ENCODE peak calls at places on chromosome 9, in five cellular contexts. One of them, this sample, is unnamed.

GRCh38 chr9:16442622-16443021 is 427.8 kb downstream of the BNC2 start:
- DNase-seq in type B pancreatic cell: no peak
- DNase-seq in activated CD8-positive, alpha-beta memory T cell treated with anti-CD3 and anti-CD28 coated beads for 48 hours: no peak
- DNase-seq in bronchial epithelial cell: peak; percentile 63
- DNase-seq in T-helper 2 cell: no peak
- DNase-seq in this sample: peak; percentile 83

GRCh38 chr9:115211413-115212204 is 93.7 kb upstream of the TNC start:
- DNase-seq in type B pancreatic cell: no peak
- DNase-seq in activated CD8-positive, alpha-beta memory T cell treated with anti-CD3 and anti-CD28 coated beads for 48 hours: no peak
- DNase-seq in bronchial epithelial cell: peak; percentile 50
- DNase-seq in T-helper 2 cell: no peak
- DNase-seq in this sample: no peak

GRCh38 chr9:91197232-91198181 is 164.2 kb downstream of the AUH start:
- DNase-seq in type B pancreatic cell: no peak
- DNase-seq in activated CD8-positive, alpha-beta memory T cell treated with anti-CD3 and anti-CD28 coated beads for 48 hours: no peak
- DNase-seq in bronchial epithelial cell: peak; percentile 96
- DNase-seq in T-helper 2 cell: no peak
- DNase-seq in this sample: peak; percentile 98

GRCh38 chr9:115104908-115105307 is 13.0 kb downstream of the TNC start:
- DNase-seq in type B pancreatic cell: no peak
- DNase-seq in activated CD8-positive, alpha-beta memory T cell treated with anti-CD3 and anti-CD28 coated beads for 48 hours: no peak
- DNase-seq in bronchial epithelial cell: peak; percentile 75
- DNase-seq in T-helper 2 cell: no peak
- DNase-seq in this sample: peak; percentile 26

GRCh38 chr9:97852399-97853055 is 499 bp upstream of the FOXE1 start:
- DNase-seq in type B pancreatic cell: no peak
- DNase-seq in activated CD8-positive, alpha-beta memory T cell treated with anti-CD3 and anti-CD28 coated beads for 48 hours: no peak
- DNase-seq in bronchial epithelial cell: no peak
- DNase-seq in T-helper 2 cell: no peak
- DNase-seq in this sample: no peak

GRCh38 chr9:106482733-106483132 is 380.2 kb upstream of the ZNF462 start:
- DNase-seq in type B pancreatic cell: no peak
- DNase-seq in activated CD8-positive, alpha-beta memory T cell treated with anti-CD3 and anti-CD28 coated beads for 48 hours: no peak
- DNase-seq in bronchial epithelial cell: peak; percentile 90
- DNase-seq in T-helper 2 cell: no peak
- DNase-seq in this sample: peak; percentile 78

GRCh38 chr9:127121628-127122175 is 733 bp downstream of the ANGPTL2 start:
- DNase-seq in type B pancreatic cell: no peak
- DNase-seq in activated CD8-positive, alpha-beta memory T cell treated with anti-CD3 and anti-CD28 coated beads for 48 hours: no peak
- DNase-seq in bronchial epithelial cell: no peak
- DNase-seq in T-helper 2 cell: no peak
- DNase-seq in this sample: no peak

GRCh38 chr9:37862530-37862929 is 41.4 kb downstream of the SLC25A51 start:
- DNase-seq in type B pancreatic cell: no peak
- DNase-seq in activated CD8-positive, alpha-beta memory T cell treated with anti-CD3 and anti-CD28 coated beads for 48 hours: no peak
- DNase-seq in bronchial epithelial cell: no peak
- DNase-seq in T-helper 2 cell: no peak
- DNase-seq in this sample: no peak

GRCh38 chr9:119801311-119801710 is 432.1 kb upstream of the BRINP1 start:
- DNase-seq in type B pancreatic cell: no peak
- DNase-seq in activated CD8-positive, alpha-beta memory T cell treated with anti-CD3 and anti-CD28 coated beads for 48 hours: no peak
- DNase-seq in bronchial epithelial cell: no peak
- DNase-seq in T-helper 2 cell: no peak
- DNase-seq in this sample: peak; percentile 4

GRCh38 chr9:133119039-133119438 is 2.0 kb downstream of the RALGDS start:
- DNase-seq in type B pancreatic cell: no peak
- DNase-seq in activated CD8-positive, alpha-beta memory T cell treated with anti-CD3 and anti-CD28 coated beads for 48 hours: no peak
- DNase-seq in bronchial epithelial cell: no peak
- DNase-seq in T-helper 2 cell: no peak
- DNase-seq in this sample: no peak

GRCh38 chr9:124457887-124458431 is 7.7 kb downstream of the ADGRD2 start:
- DNase-seq in type B pancreatic cell: no peak
- DNase-seq in activated CD8-positive, alpha-beta memory T cell treated with anti-CD3 and anti-CD28 coated beads for 48 hours: no peak
- DNase-seq in bronchial epithelial cell: no peak
- DNase-seq in T-helper 2 cell: no peak
- DNase-seq in this sample: no peak

GRCh38 chr9:96299823-96300222 is 2.2 kb downstream of the HSD17B3 start:
- DNase-seq in type B pancreatic cell: no peak
- DNase-seq in activated CD8-positive, alpha-beta memory T cell treated with anti-CD3 and anti-CD28 coated beads for 48 hours: no peak
- DNase-seq in bronchial epithelial cell: peak; percentile 98
- DNase-seq in T-helper 2 cell: no peak
- DNase-seq in this sample: no peak

GRCh38 chr9:133821606-133822438 is 83.7 kb upstream of the SARDH start:
- DNase-seq in type B pancreatic cell: no peak
- DNase-seq in activated CD8-positive, alpha-beta memory T cell treated with anti-CD3 and anti-CD28 coated beads for 48 hours: no peak
- DNase-seq in bronchial epithelial cell: no peak
- DNase-seq in T-helper 2 cell: no peak
- DNase-seq in this sample: no peak

GRCh38 chr9:114231218-114232090 is 76.1 kb downstream of the COL27A1 start:
- DNase-seq in type B pancreatic cell: no peak
- DNase-seq in activated CD8-positive, alpha-beta memory T cell treated with anti-CD3 and anti-CD28 coated beads for 48 hours: no peak
- DNase-seq in bronchial epithelial cell: no peak
- DNase-seq in T-helper 2 cell: no peak
- DNase-seq in this sample: no peak

GRCh38 chr9:114264806-114265550 is 57.9 kb upstream of the ORM1 start:
- DNase-seq in type B pancreatic cell: no peak
- DNase-seq in activated CD8-positive, alpha-beta memory T cell treated with anti-CD3 and anti-CD28 coated beads for 48 hours: no peak
- DNase-seq in bronchial epithelial cell: no peak
- DNase-seq in T-helper 2 cell: no peak
- DNase-seq in this sample: no peak

GRCh38 chr9:5582835-5583195 is 46.1 kb upstream of the RIC1 start:
- DNase-seq in type B pancreatic cell: no peak
- DNase-seq in activated CD8-positive, alpha-beta memory T cell treated with anti-CD3 and anti-CD28 coated beads for 48 hours: no peak
- DNase-seq in bronchial epithelial cell: peak; percentile 57
- DNase-seq in T-helper 2 cell: no peak
- DNase-seq in this sample: no peak

GRCh38 chr9:82865524-82865923 is 197.4 kb downstream of the RASEF start:
- DNase-seq in type B pancreatic cell: no peak
- DNase-seq in activated CD8-positive, alpha-beta memory T cell treated with anti-CD3 and anti-CD28 coated beads for 48 hours: no peak
- DNase-seq in bronchial epithelial cell: no peak
- DNase-seq in T-helper 2 cell: no peak
- DNase-seq in this sample: no peak

This sample was measured in MCF 10A.